ENCODE peak calls at places on chromosomes 12 and 14, in seven cellular contexts. V, P, L, S, Q, Z and E are unnamed samples. For H3K4me1 and H3K9me3, the result is how much of the 10 kb centered on the place peaks cover.

GRCh38 chr14:32428149-32428548 is 99.1 kb downstream of the AKAP6 start:
- DNase-seq in P (no peak), V (no peak), Z (no peak), L (no peak), Q (no peak), S (no peak), E (no peak)

GRCh38 chr12:67439611-67440010 is 170.5 kb downstream of the CAND1 start:
- DNase-seq in L (no peak), V (no peak), Q (no peak), Z (no peak), S (no peak), P (no peak), E (no peak)

GRCh38 chr12:119802472-119802871 is 74.6 kb downstream of the CIT start:
- DNase-seq in Z (peak), V (peak), L (no peak), S (no peak), Q (peak), P (no peak), E (no peak)

GRCh38 chr14:105180598-105181528 is at the start of gene NUDT14:
- DNase-seq in V (peak), Q (peak), S (peak), P (peak), Z (no peak), L (no peak), E (no peak)

GRCh38 chr14:76948213-76948947 is 80.1 kb downstream of the IRF2BPL start:
- DNase-seq in L (no peak), V (no peak), Q (no peak), S (no peak), Z (no peak), P (no peak), E (no peak)

GRCh38 chr12:49538740-49539403 is at the start of gene KCNH3:
- DNase-seq in L (no peak), Q (peak), P (peak), S (peak), V (peak), Z (peak), E (peak)

GRCh38 chr12:68455676-68456345 is 123.6 kb upstream of the MDM1 start:
- DNase-seq in V (peak), S (no peak), Z (no peak), L (no peak), P (no peak), Q (no peak), E (no peak)

GRCh38 chr12:115691123-115691522 is 586.4 kb downstream of the MED13L start:
- DNase-seq in L (no peak), Q (no peak), V (no peak), P (no peak), Z (no peak), S (no peak), E (no peak)

GRCh38 chr14:22375321-22375930 is 213.6 kb downstream of the DAD1 start:
- DNase-seq in V (peak), S (no peak), Q (no peak), P (no peak), L (peak), Z (no peak), E (no peak)

GRCh38 chr14:49992901-49993335 is 100.0 kb downstream of the ARF6 start:
- DNase-seq in Q (no peak), P (no peak), S (no peak), V (peak), Z (no peak), L (no peak), E (no peak)

GRCh38 chr12:13534645-13535398 is 338.3 kb downstream of the EMP1 start:
- DNase-seq in Q (peak), V (peak), L (peak), S (peak), Z (peak), P (peak), E (no peak)

GRCh38 chr12:11555743-11556625 is 93.5 kb upstream of the ETV6 start:
- DNase-seq in S (no peak), L (no peak), P (no peak), Q (no peak), V (peak), Z (no peak), E (no peak)

GRCh38 chr12:91965781-91966180 is 179.9 kb downstream of the BTG1 start:
- DNase-seq in S (no peak), P (no peak), Z (no peak), L (no peak), V (no peak), Q (no peak), E (no peak)

GRCh38 chr12:130787445-130788410 is 51.3 kb downstream of the STX2 start:
- DNase-seq in Z (no peak), S (no peak), Q (no peak), V (peak), L (no peak), P (no peak), E (no peak)

GRCh38 chr12:28107679-28108078 is 82.6 kb upstream of the CCDC91 start:
- DNase-seq in L (no peak), P (no peak), Q (no peak), Z (no peak), S (no peak), V (peak), E (no peak)

GRCh38 chr12:111635524-111635923 is 36.4 kb upstream of the ATXN2 start:
- DNase-seq in Q (no peak), Z (no peak), P (no peak), V (peak), S (no peak), L (no peak), E (no peak)

GRCh38 chr14:68757618-68758081 is 35.2 kb downstream of the ZFP36L1 start:
- DNase-seq in L (no peak), V (no peak), S (peak), Q (peak), P (no peak), Z (no peak), E (no peak)

GRCh38 chr12:85322715-85323114 is 42.7 kb downstream of the ALX1 start:
- DNase-seq in Z (no peak), Q (no peak), V (peak), P (no peak), S (no peak), L (no peak), E (no peak)

GRCh38 chr12:109738209-109738608 is 24.6 kb downstream of the FAM222A start:
- DNase-seq in L (no peak), Q (no peak), V (no peak), Z (peak), S (peak), P (no peak), E (peak)

GRCh38 chr14:105635560-105635959 is 109.2 kb downstream of the TMEM121 start:
- DNase-seq in Z (no peak), P (no peak), L (no peak), S (no peak), V (no peak), Q (no peak), E (no peak)

GRCh38 chr12:66189476-66189823 is 436 bp downstream of the IRAK3 start:
- DNase-seq in V (peak), L (no peak), Q (no peak), S (no peak), Z (peak), P (no peak), E (no peak)

GRCh38 chr12:27922591-27923139 is 49.9 kb downstream of the PTHLH start:
- DNase-seq in P (no peak), Z (no peak), S (peak), Q (no peak), L (no peak), V (peak), E (no peak)

GRCh38 chr12:95118788-95119179 is 45.4 kb upstream of the NR2C1 start:
- DNase-seq in S (no peak), P (no peak), Q (no peak), Z (no peak), V (no peak), L (no peak), E (no peak)

GRCh38 chr12:530308-530707 is 70.6 kb downstream of the B4GALNT3 start:
- DNase-seq in S (no peak), P (no peak), Z (no peak), L (no peak), Q (no peak), V (no peak), E (no peak)

GRCh38 chr12:80684077-80684495 is 23.3 kb upstream of the MYF6 start:
- DNase-seq in P (no peak), Z (no peak), Q (no peak), V (no peak), L (no peak), S (no peak), E (no peak)

GRCh38 chr12:94460594-94460959 is 910 bp upstream of the CEP83 start:
- DNase-seq in Q (no peak), L (no peak), S (no peak), P (no peak), V (no peak), Z (no peak), E (no peak)

GRCh38 chr12:126389961-126390360 is 1324.7 kb downstream of the AACS start:
- DNase-seq in L (no peak), V (peak), Q (no peak), S (no peak), Z (no peak), P (no peak), E (no peak)

GRCh38 chr12:49930515-49931288 is 19.8 kb upstream of the AQP2 start:
- DNase-seq in P (no peak), Q (no peak), V (peak), S (no peak), Z (no peak), L (peak), E (no peak)

GRCh38 chr12:132560831-132561783 is 49.3 kb downstream of the LRCOL1 start:
- DNase-seq in P (no peak), Z (no peak), L (peak), S (peak), V (peak), Q (peak), E (no peak)

GRCh38 chr14:80930836-80931389 is 10.6 kb downstream of the CEP128 start:
- DNase-seq in Z (no peak), S (no peak), Q (no peak), V (peak), P (no peak), L (no peak), E (no peak)

GRCh38 chr14:69387311-69387710 is 10.8 kb downstream of the ERH start:
- DNase-seq in L (no peak), P (no peak), V (peak), Q (no peak), Z (no peak), S (no peak), E (no peak)

GRCh38 chr14:69573205-69573840 is 1.3 kb downstream of the CCDC177 start:
- DNase-seq in P (peak), Q (no peak), Z (no peak), V (no peak), S (no peak), L (no peak), E (no peak)

GRCh38 chr12:105336411-105336810 is 5.9 kb downstream of the C12orf75 start:
- DNase-seq in Q (no peak), Z (no peak), L (no peak), S (no peak), V (no peak), P (no peak), E (no peak)

GRCh38 chr12:2013527-2014223 is 9.4 kb upstream of the DCP1B start:
- DNase-seq in Z (no peak), P (peak), S (peak), Q (peak), L (no peak), V (peak), E (no peak)

GRCh38 chr12:84986586-84986985 is 49.5 kb downstream of the TSPAN19 start:
- DNase-seq in L (no peak), V (no peak), Z (no peak), Q (no peak), P (no peak), S (no peak), E (no peak)

GRCh38 chr14:34693228-34693939 is 21.0 kb downstream of the CFL2 start:
- DNase-seq in V (peak), Q (no peak), S (peak), L (no peak), P (peak), Z (no peak), E (peak)

GRCh38 chr14:79408696-79409095 is 802.6 kb downstream of the DIO2 start:
- DNase-seq in S (no peak), Z (no peak), P (no peak), Q (no peak), L (no peak), V (no peak), E (no peak)

GRCh38 chr12:132168311-132169031 is 24.2 kb downstream of the NOC4L start:
- DNase-seq in P (no peak), Q (peak), S (no peak), L (no peak), Z (no peak), V (no peak), E (peak)

GRCh38 chr12:100827901-100828520 is 33.4 kb downstream of the ANO4 start:
- DNase-seq in L (peak), S (no peak), Q (no peak), Z (no peak), V (peak), P (no peak), E (no peak)

GRCh38 chr12:11664101-11664500 is 14.6 kb downstream of the ETV6 start:
- DNase-seq in Q (no peak), L (no peak), P (no peak), Z (no peak), S (no peak), V (no peak), E (no peak)

DNA sequence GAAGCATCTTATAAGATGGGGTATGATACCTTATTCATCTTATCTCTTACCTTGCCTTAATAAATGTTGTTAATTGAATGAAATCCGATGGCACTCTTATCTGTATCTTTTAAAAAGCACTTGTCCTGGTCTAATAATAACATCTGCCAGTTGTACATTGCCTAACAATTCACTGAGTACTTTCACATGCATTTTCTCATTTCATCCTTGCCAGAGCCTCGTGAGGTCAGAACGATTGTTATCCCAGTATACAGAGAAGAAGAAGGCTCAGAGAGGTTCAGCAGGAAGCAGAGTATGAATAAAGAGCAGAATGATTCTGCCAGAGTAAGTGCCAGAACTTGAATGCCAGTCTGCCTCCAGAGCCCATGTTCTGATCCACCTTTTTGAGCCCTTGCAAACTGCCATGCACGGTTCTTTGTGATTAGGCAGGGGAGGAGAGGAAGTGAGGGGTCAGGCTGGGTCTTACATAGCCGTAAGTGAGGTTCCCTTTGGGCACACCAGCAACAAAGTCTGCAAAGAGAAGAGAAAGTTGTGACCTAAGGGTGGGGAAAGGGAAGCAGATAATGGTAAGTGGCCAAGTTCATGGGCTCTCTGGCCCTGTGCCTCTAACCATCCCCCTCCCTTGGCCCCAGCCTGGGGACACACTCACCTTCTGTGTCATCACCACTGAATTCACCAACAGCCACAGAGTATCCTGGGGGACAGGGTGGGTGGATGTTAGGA is 11.7 kb downstream of the ITGA5 start:
- DNase-seq in S (no peak), L (no peak), V (no peak), Q (no peak), Z (no peak), P (no peak), E (no peak)
- H3K4me1 ChIP-seq in S (under half), L (under half), V (under half), Q (under half), Z (under half), P (under half), E (under half)

GRCh38 chr14:20191396-20191795 is 700 bp downstream of the OR11G2 start:
- DNase-seq in V (no peak), P (no peak), Z (no peak), Q (no peak), L (no peak), S (no peak), E (no peak)

GRCh38 chr14:20190596-20190995 is at the start of gene OR11G2:
- DNase-seq in Z (no peak), Q (no peak), S (no peak), L (no peak), V (no peak), P (no peak), E (no peak)

GRCh38 chr14:20197459-20197858 is 6.8 kb downstream of the OR11G2 start:
- DNase-seq in Z (no peak), S (no peak), P (no peak), Q (no peak), L (no peak), V (no peak), E (no peak)

GRCh38 chr14:20195911-20196310 is 5.2 kb downstream of the OR11G2 start:
- DNase-seq in L (no peak), Z (no peak), Q (no peak), V (no peak), P (no peak), S (no peak), E (no peak)

GRCh38 chr14:20194101-20194500 is 3.4 kb downstream of the OR11G2 start:
- DNase-seq in Q (no peak), Z (no peak), L (no peak), S (no peak), P (no peak), V (no peak), E (no peak)
- H3K9me3 ChIP-seq in Q (under half), Z (under half), L (under half), S (under half), P (under half), V (under half), E (under half)

GRCh38 chr14:103711516-103712431 is 3.5 kb downstream of the XRCC3 start:
- DNase-seq in L (no peak), Z (no peak), Q (peak), V (no peak), P (peak), S (peak), E (peak)

GRCh38 chr14:103713304-103714062 is 1.8 kb downstream of the XRCC3 start:
- DNase-seq in S (no peak), Q (no peak), Z (no peak), V (no peak), L (no peak), P (no peak), E (no peak)

GRCh38 chr14:103714063-103714724 is 1.1 kb downstream of the XRCC3 start:
- DNase-seq in V (no peak), S (no peak), L (no peak), P (no peak), Z (no peak), Q (no peak), E (no peak)

GRCh38 chr14:103710771-103711392 is 4.4 kb downstream of the XRCC3 start:
- DNase-seq in Z (no peak), S (no peak), P (no peak), Q (no peak), V (no peak), L (no peak), E (no peak)

GRCh38 chr14:103712633-103713247 is 2.5 kb downstream of the XRCC3 start:
- DNase-seq in Q (no peak), Z (no peak), P (no peak), S (peak), V (no peak), L (no peak), E (no peak)
- H3K4me1 ChIP-seq in Q (under half), Z (half or more), P (under half), S (under half), V (under half), L (under half), E (under half)

GRCh38 chr12:129551441-129551840 is 352.4 kb downstream of the TMEM132D start:
- DNase-seq in Q (no peak), V (no peak), S (no peak), Z (no peak), L (no peak), P (no peak), E (no peak)

GRCh38 chr12:129552996-129553750 is 350.7 kb downstream of the TMEM132D start:
- DNase-seq in V (no peak), S (no peak), Q (no peak), Z (no peak), L (no peak), P (no peak), E (no peak)

GRCh38 chr12:129550353-129550752 is 353.5 kb downstream of the TMEM132D start:
- DNase-seq in Z (no peak), L (no peak), Q (no peak), V (no peak), S (no peak), P (no peak), E (no peak)

GRCh38 chr12:129544716-129545115 is 359.1 kb downstream of the TMEM132D start:
- DNase-seq in P (no peak), L (no peak), Q (no peak), S (no peak), V (no peak), Z (no peak), E (no peak)

GRCh38 chr12:129549656-129550055 is 354.2 kb downstream of the TMEM132D start:
- DNase-seq in V (no peak), L (no peak), Q (no peak), S (no peak), P (no peak), Z (no peak), E (no peak)
- H3K9me3 ChIP-seq in V (under half), L (under half), Q (under half), S (under half), P (under half), Z (under half), E (under half)

GRCh38 chr12:114041590-114041989 is 75.5 kb upstream of the RBM19 start:
- DNase-seq in V (no peak), S (no peak), P (no peak), Q (no peak), L (no peak), Z (no peak), E (no peak)

GRCh38 chr12:114045333-114045732 is 79.2 kb upstream of the RBM19 start:
- DNase-seq in P (no peak), Z (no peak), V (no peak), S (no peak), Q (no peak), L (no peak), E (no peak)

GRCh38 chr12:114041136-114041535 is 75.0 kb upstream of the RBM19 start:
- DNase-seq in Z (no peak), S (no peak), Q (no peak), P (no peak), V (no peak), L (no peak), E (no peak)

GRCh38 chr12:114046236-114046998 is 80.3 kb upstream of the RBM19 start:
- DNase-seq in P (no peak), Z (no peak), S (no peak), Q (no peak), V (no peak), L (no peak), E (no peak)
- H3K4me1 ChIP-seq in P (under half), Z (under half), S (under half), Q (under half), V (under half), L (under half), E (under half)

DNA sequence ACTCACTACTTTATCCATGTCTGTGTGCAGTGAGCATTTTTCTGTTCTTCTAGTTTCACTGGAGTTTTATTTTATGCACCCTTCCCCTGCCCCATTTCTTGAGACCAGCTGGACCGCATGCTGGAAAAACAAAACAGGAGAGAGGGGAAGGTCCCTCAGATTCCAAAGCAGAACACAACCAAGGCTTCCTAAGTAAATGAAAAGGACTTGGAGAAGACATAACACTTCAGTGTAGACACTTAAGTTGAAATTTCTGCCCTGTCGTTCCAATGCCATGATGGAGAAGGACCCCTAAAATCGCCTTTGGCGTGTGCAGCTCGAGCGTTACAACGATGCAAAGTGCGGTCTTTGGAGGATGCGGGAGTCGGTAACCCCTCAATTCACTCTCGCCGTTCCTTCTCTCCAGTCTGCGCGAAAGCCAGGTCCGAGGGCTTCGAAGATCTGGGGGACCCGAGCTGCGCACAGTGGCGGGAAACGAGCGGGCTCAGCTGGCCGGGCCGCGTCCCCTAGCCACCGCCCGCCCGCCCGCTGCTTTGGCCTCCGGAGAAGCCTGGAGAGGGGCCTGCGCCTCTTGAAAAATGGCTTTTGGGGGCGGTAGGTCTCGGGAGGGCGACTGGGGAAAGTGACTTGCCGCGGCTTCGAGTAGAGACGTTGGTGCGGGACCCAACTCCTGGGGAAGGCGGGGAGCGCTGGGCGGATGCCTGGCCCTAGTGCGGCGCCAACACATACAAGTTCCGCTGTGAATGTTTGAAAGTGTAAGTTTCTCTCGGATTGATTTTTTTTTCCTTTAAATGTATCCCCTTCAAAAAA is 11.2 kb upstream of the HOXC13 start:
- DNase-seq in L (no peak), Q (no peak), V (no peak), S (no peak), P (no peak), Z (no peak), E (no peak)
- H3K9me3 ChIP-seq in L (under half), Q (under half), V (under half), S (under half), P (under half), Z (under half), E (under half)